ENCODE peak calls at places on chromosomes 13 and 19, in five cellular contexts. H is CD4-positive, CD25-positive, alpha-beta regulatory T cell; Y is C1 segment of cervical spinal cord; Q is activated CD4-positive, alpha-beta T cell treated with anti-CD3 and anti-CD28 coated beads, Interleukin-2, amount 50 U/mL, for 24 hours; R is CD8-positive, alpha-beta memory T cell. B is an unnamed sample.

GRCh38 chr19:6238256-6238642 is 41.5 kb downstream of the MLLT1 start:
- DNase-seq in H (peak), Y (no peak), Q (no peak), R (no peak), B (peak)

GRCh38 chr13:71879129-71879535 is 12.1 kb upstream of the DACH1 start:
- DNase-seq in H (peak), Y (no peak), Q (no peak), R (no peak), B (peak)

GRCh38 chr19:12331211-12331941 is 2.1 kb downstream of the ZNF563 start:
- DNase-seq in H (peak), Y (no peak), Q (peak), R (no peak), B (peak)

GRCh38 chr19:14091885-14092462 is 1.4 kb upstream of the SAMD1 start:
- DNase-seq in H (peak), Y (no peak), Q (no peak), R (no peak), B (no peak)

GRCh38 chr19:46919324-46919723 is 58.5 kb downstream of the ARHGAP35 start:
- DNase-seq in H (no peak), Y (no peak), Q (no peak), R (no peak), B (no peak)

GRCh38 chr13:112790735-112791641 is 101.2 kb downstream of the ATP11A start:
- DNase-seq in H (no peak), Y (no peak), Q (no peak), R (peak), B (no peak)

GRCh38 chr19:19115954-19116353 is 22.3 kb downstream of the TMEM161A start:
- DNase-seq in H (peak), Y (no peak), Q (no peak), R (peak), B (peak)

GRCh38 chr13:77990973-77991372 is 72.3 kb upstream of the EDNRB start:
- DNase-seq in H (no peak), Y (no peak), Q (no peak), R (no peak), B (no peak)

GRCh38 chr13:24208314-24208713 is 47.8 kb downstream of the SPATA13 start:
- DNase-seq in H (no peak), Y (no peak), Q (no peak), R (no peak), B (no peak)

GRCh38 chr19:7461841-7462629 is 26.8 kb downstream of the PEX11G start:
- DNase-seq in H (no peak), Y (no peak), Q (no peak), R (no peak), B (no peak)

GRCh38 chr19:2166741-2167738 is 3.3 kb downstream of the DOT1L start:
- DNase-seq in H (no peak), Y (no peak), Q (no peak), R (no peak), B (no peak)

GRCh38 chr19:29596885-29597525 is 9.1 kb upstream of the POP4 start:
- DNase-seq in H (no peak), Y (no peak), Q (no peak), R (no peak), B (no peak)

GRCh38 chr13:30394798-30395191 is 27.5 kb upstream of the UBE2L5 start:
- DNase-seq in H (peak), Y (no peak), Q (no peak), R (no peak), B (peak)

GRCh38 chr19:32891609-32892008 is 22.0 kb upstream of the SLC7A9 start:
- DNase-seq in H (no peak), Y (no peak), Q (no peak), R (no peak), B (no peak)

GRCh38 chr13:113904411-113904810 is 40.5 kb upstream of the GAS6 start:
- DNase-seq in H (peak), Y (no peak), Q (no peak), R (no peak), B (peak)

GRCh38 chr19:7743425-7743841 is 3.9 kb downstream of the CD209 start:
- DNase-seq in H (no peak), Y (no peak), Q (no peak), R (no peak), B (no peak)